ENCODE peak calls at places on chromosomes 11 and 22, in ten cellular contexts. E is CD8-positive, alpha-beta T cell; D is pancreas; G is foreskin fibroblast; U is mucosa of descending colon; X is upper lobe of right lung; V is PC-3; N is spleen; T is lower leg skin; A is ovary. L is an unnamed sample.

GRCh38 chr22:19477321-19478085 is 1.5 kb downstream of the UFD1 start:
- DNase-seq in E (no peak), D (no peak), G (no peak), U (no peak), X (no peak), V (peak), N (no peak), T (no peak), A (no peak), L (peak)

GRCh38 chr22:50176850-50177536 is 6.5 kb downstream of the PANX2 start:
- DNase-seq in E (peak), D (peak), G (no peak), U (no peak), X (no peak), V (no peak), N (peak), T (no peak), A (no peak), L (no peak)

GRCh38 chr11:59545179-59546020 is 34.1 kb downstream of the OR4D9 start:
- DNase-seq in E (no peak), D (no peak), G (no peak), U (no peak), X (no peak), V (no peak), N (no peak), T (no peak), A (peak), L (peak)

GRCh38 chr22:42757475-42757874 is 36.8 kb upstream of the A4GALT start:
- DNase-seq in E (no peak), D (no peak), G (peak), U (no peak), X (no peak), V (no peak), N (no peak), T (no peak), A (no peak), L (peak)

GRCh38 chr11:128239224-128239790 is 348.1 kb downstream of the ETS1 start:
- DNase-seq in E (no peak), D (no peak), G (no peak), U (no peak), X (no peak), V (no peak), N (no peak), T (no peak), A (no peak), L (no peak)

GRCh38 chr22:48259991-48260670 is 1497.7 kb downstream of the TBC1D22A start:
- DNase-seq in E (no peak), D (no peak), G (no peak), U (no peak), X (no peak), V (no peak), N (no peak), T (no peak), A (no peak), L (no peak)

GRCh38 chr11:1111545-1112212 is 37.0 kb downstream of the MUC2 start:
- DNase-seq in E (no peak), D (no peak), G (no peak), U (peak), X (peak), V (no peak), N (peak), T (no peak), A (no peak), L (no peak)

GRCh38 chr22:20150381-20151275 is at the start of gene CCDC188:
- DNase-seq in E (no peak), D (no peak), G (no peak), U (no peak), X (no peak), V (no peak), N (no peak), T (no peak), A (no peak), L (no peak)

GRCh38 chr22:20295262-20296064 is 24.4 kb downstream of the DGCR6L start:
- DNase-seq in E (no peak), D (peak), G (no peak), U (no peak), X (no peak), V (no peak), N (no peak), T (no peak), A (no peak), L (no peak)

GRCh38 chr22:19710769-19711106 is 3.6 kb upstream of the SEPTIN5 start:
- DNase-seq in E (no peak), D (no peak), G (no peak), U (no peak), X (no peak), V (no peak), N (peak), T (no peak), A (no peak), L (no peak)

GRCh38 chr11:65791719-65792213 is 4.9 kb downstream of the OVOL1 start:
- DNase-seq in E (peak), D (no peak), G (peak), U (peak), X (peak), V (peak), N (peak), T (peak), A (no peak), L (no peak)

GRCh38 chr22:22943521-22944267 is 56.1 kb downstream of the IGLL5 start:
- DNase-seq in E (no peak), D (no peak), G (no peak), U (no peak), X (peak), V (no peak), N (no peak), T (no peak), A (no peak), L (no peak)

GRCh38 chr11:2140411-2141400 is 1.5 kb upstream of the IGF2 start:
- DNase-seq in E (no peak), D (peak), G (no peak), U (no peak), X (no peak), V (no peak), N (no peak), T (no peak), A (no peak), L (no peak)

GRCh38 chr11:71987521-71987920 is 11.2 kb upstream of the IL18BP start:
- DNase-seq in E (no peak), D (no peak), G (no peak), U (no peak), X (no peak), V (no peak), N (no peak), T (no peak), A (no peak), L (no peak)

GRCh38 chr11:46916669-46917108 is 1.7 kb downstream of the LRP4 start:
- DNase-seq in E (no peak), D (peak), G (peak), U (peak), X (no peak), V (no peak), N (no peak), T (no peak), A (peak), L (peak)

GRCh38 chr11:36389811-36390210 is 93.7 kb downstream of the PRR5L start:
- DNase-seq in E (no peak), D (no peak), G (no peak), U (no peak), X (no peak), V (peak), N (no peak), T (no peak), A (no peak), L (no peak)

GRCh38 chr11:65338680-65339079 is 5.0 kb downstream of the DPF2 start:
- DNase-seq in E (no peak), D (no peak), G (no peak), U (no peak), X (no peak), V (no peak), N (no peak), T (no peak), A (no peak), L (no peak)

GRCh38 chr11:102447941-102448868 is 4.4 kb downstream of the TMEM123 start:
- DNase-seq in E (no peak), D (no peak), G (no peak), U (no peak), X (no peak), V (no peak), N (no peak), T (no peak), A (no peak), L (no peak)

GRCh38 chr22:20031732-20032406 is 11.0 kb downstream of the TANGO2 start:
- DNase-seq in E (peak), D (no peak), G (no peak), U (peak), X (no peak), V (no peak), N (no peak), T (no peak), A (no peak), L (no peak)

GRCh38 chr11:288328-289144 is at the start of gene PGGHG:
- DNase-seq in E (peak), D (peak), G (peak), U (peak), X (peak), V (peak), N (peak), T (no peak), A (peak), L (no peak)

GRCh38 chr11:120326845-120327281 is 1.8 kb downstream of the TLCD5 start:
- DNase-seq in E (no peak), D (no peak), G (no peak), U (no peak), X (no peak), V (peak), N (no peak), T (no peak), A (no peak), L (peak)

GRCh38 chr11:2213384-2213842 is 41.8 kb upstream of the TH start:
- DNase-seq in E (peak), D (no peak), G (no peak), U (no peak), X (peak), V (no peak), N (peak), T (peak), A (no peak), L (no peak)

GRCh38 chr11:33970984-33971466 is 79.1 kb upstream of the LMO2 start:
- DNase-seq in E (peak), D (no peak), G (peak), U (peak), X (no peak), V (peak), N (no peak), T (peak), A (peak), L (peak)
- TF ChIP-seq CTCF in E (peak), D (peak), G (peak), U (peak), X (peak), V (peak), N (peak), T (no peak), A (no peak), L (peak)

GRCh38 chr11:32312865-32313403 is 122.4 kb downstream of the WT1 start:
- DNase-seq in E (no peak), D (no peak), G (peak), U (peak), X (no peak), V (peak), N (no peak), T (no peak), A (peak), L (peak)
- H3K4me3 ChIP-seq in E (no peak), D (no peak), G (no peak), U (no peak), X (no peak), V (peak), N (no peak), T (no peak), A (no peak), L (peak)

GRCh38 chr11:27390318-27390958 is 27.4 kb upstream of the CCDC34 start:
- DNase-seq in E (no peak), D (no peak), G (no peak), U (no peak), X (no peak), V (no peak), N (no peak), T (no peak), A (no peak), L (no peak)
- TF ChIP-seq CTCF in E (no peak), D (no peak), G (no peak), U (no peak), X (no peak), V (no peak), N (no peak), T (no peak), A (no peak), L (no peak)

GRCh38 chr22:46272762-46273431 is 5.1 kb downstream of the TTC38 start:
- DNase-seq in E (no peak), D (no peak), G (no peak), U (no peak), X (no peak), V (no peak), N (no peak), T (no peak), A (no peak), L (no peak)

GRCh38 chr22:46267431-46268279 is at the start of gene TTC38:
- DNase-seq in E (peak), D (peak), G (peak), U (peak), X (peak), V (peak), N (peak), T (peak), A (peak), L (peak)

GRCh38 chr22:46273432-46274148 is 5.8 kb downstream of the TTC38 start:
- DNase-seq in E (no peak), D (no peak), G (no peak), U (no peak), X (no peak), V (no peak), N (no peak), T (no peak), A (no peak), L (no peak)

GRCh38 chr22:46272196-46272595 is 4.4 kb downstream of the TTC38 start:
- DNase-seq in E (no peak), D (no peak), G (no peak), U (no peak), X (no peak), V (no peak), N (no peak), T (no peak), A (no peak), L (no peak)

DNA sequence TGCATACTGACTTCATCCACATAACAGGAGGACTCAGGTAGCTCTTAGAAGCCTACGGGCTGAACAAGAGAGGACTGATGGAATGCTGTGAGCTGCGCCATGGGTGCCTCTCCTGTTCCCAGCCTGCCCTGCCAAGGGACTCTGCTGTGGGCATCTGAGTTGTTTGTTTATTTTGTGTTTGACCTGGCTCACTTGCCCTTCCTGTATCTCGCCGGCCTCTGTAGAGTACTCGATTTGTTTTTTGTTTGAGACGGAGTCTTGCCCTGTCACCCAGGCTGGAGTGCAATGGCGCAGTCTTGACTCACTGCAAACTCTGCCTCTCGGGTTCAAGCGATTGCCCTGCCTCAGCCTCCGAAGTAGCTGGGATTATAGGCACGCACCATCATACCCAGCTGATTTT is 1.8 kb downstream of the TTC38 start:
- DNase-seq in E (no peak), D (no peak), G (no peak), U (no peak), X (no peak), V (no peak), N (no peak), T (no peak), A (no peak), L (no peak)
- H3K4me3 ChIP-seq in E (no peak), D (no peak), G (no peak), U (no peak), X (no peak), V (peak), N (no peak), T (no peak), A (no peak), L (no peak)

DNA sequence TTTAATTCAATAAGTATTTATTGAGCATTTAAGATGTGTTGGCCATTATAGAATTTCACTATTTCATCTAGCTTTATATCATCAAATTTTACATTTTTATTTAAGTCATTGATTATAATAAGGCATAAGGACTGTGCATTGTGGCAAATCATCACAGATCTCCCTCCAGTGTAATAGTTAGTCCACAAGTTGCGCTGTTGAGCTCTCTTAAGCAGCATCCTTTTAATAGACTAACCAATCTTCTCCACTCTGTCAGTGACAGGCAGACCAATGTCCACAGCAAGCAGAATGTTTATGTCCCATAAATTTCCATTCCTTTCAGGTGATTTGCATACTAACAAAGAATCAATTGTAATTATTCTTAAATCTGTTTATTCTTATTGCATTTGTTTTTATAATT is 595.3 kb upstream of the CCDC90B start:
- DNase-seq in E (no peak), D (no peak), G (no peak), U (no peak), X (no peak), V (peak), N (no peak), T (no peak), A (no peak), L (peak)
- TF ChIP-seq CTCF in E (no peak), D (no peak), G (no peak), U (no peak), X (no peak), V (no peak), N (no peak), T (no peak), A (no peak), L (peak)

DNA sequence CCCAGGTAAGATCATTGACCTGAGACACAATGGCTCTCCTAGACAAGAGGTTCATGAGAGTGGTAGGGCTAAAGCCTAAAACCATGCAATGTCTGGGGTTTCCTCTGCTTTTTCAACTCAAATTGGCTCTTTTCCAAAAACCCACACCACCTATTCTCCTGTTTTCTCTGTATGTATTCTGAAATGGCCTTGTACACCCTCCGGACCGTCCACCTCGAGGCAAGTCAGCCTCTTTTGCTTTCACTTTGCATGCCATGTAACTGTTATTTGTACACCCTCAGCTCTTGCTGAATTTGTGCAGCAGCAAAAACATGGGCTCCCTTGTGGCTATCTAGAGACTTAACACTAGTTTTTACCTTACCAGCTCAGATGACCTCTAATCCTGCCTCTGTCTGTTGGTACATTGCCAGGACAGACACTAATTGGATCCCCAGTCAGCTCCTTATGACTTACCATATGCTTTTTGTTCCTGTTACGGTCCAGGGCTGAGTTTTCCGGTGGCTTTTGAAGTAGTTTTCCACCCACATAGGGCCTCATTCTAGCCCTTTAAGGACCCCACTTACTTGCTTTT is 288.0 kb downstream of the SBF2 start:
- DNase-seq in E (no peak), D (no peak), G (no peak), U (no peak), X (no peak), V (no peak), N (no peak), T (no peak), A (no peak), L (no peak)
- H3K4me3 ChIP-seq in E (no peak), D (no peak), G (no peak), U (no peak), X (no peak), V (no peak), N (no peak), T (no peak), A (no peak), L (no peak)

GRCh38 chr11:19218216-19218615 is 16.4 kb upstream of the CSRP3 start:
- DNase-seq in E (no peak), D (no peak), G (no peak), U (no peak), X (no peak), V (no peak), N (no peak), T (peak), A (no peak), L (no peak)
- TF ChIP-seq CTCF in E (no peak), D (no peak), G (no peak), U (no peak), X (no peak), V (no peak), N (no peak), T (no peak), A (no peak), L (no peak)

DNA sequence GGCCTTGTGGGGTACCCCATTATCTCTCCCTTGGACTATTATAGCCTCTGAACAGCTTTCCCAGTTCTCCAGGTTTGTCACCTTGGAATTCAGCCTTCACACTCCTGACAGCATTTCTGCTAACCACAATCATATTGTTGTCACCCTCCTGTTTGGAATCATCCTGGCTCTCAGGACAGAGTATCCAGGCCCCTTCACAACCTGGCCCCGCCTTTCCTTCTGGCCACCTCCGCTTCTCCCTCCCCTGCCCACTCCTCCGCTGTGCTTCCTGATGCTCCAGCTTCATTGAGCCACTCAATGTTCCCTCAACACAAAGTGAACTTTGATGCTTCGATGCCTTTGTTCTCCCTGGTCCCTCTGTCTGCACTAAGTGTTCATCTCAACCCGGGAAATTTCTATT is 3.1 kb downstream of the GPR83 start:
- DNase-seq in E (no peak), D (no peak), G (no peak), U (no peak), X (no peak), V (no peak), N (no peak), T (no peak), A (no peak), L (no peak)
- H3K4me3 ChIP-seq in E (no peak), D (no peak), G (no peak), U (no peak), X (no peak), V (no peak), N (no peak), T (no peak), A (no peak), L (no peak)

GRCh38 chr11:8567597-8568198 is 26.3 kb downstream of the STK33 start:
- DNase-seq in E (no peak), D (no peak), G (no peak), U (no peak), X (no peak), V (no peak), N (no peak), T (no peak), A (no peak), L (peak)

GRCh38 chr11:8564526-8564925 is 29.5 kb downstream of the STK33 start:
- DNase-seq in E (no peak), D (no peak), G (no peak), U (no peak), X (no peak), V (no peak), N (no peak), T (no peak), A (no peak), L (no peak)

GRCh38 chr11:8561461-8561860 is 32.6 kb downstream of the STK33 start:
- DNase-seq in E (no peak), D (no peak), G (no peak), U (no peak), X (no peak), V (no peak), N (no peak), T (no peak), A (no peak), L (no peak)

GRCh38 chr11:8566613-8567210 is 27.3 kb downstream of the STK33 start:
- DNase-seq in E (no peak), D (no peak), G (peak), U (peak), X (no peak), V (peak), N (no peak), T (no peak), A (no peak), L (peak)
- TF ChIP-seq CTCF in E (peak), D (peak), G (peak), U (peak), X (peak), V (peak), N (peak), T (no peak), A (peak), L (peak)

DNA sequence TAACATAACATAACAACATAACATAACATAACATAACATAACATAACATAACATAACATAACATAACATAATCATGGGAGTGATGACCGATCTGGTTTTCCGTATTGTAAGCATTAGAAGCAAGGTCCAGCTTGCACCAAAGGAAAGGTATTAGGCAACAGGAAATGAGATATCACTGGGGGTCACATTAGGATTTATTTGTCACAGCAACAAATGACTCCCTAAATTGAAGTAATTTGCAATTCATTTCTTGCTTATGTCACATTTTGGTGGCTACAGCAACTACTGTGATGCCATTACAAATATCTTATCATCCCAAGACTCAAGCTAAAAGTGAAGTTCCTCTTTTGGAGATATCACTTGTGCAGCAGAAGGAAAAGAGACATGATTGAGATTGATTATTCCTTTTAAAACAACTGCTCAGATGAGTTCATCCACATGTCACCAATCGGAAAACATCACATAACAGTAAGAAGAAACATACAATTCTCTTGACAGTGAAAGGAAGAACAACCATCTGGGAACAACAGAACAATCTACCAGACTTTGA is 1331.1 kb upstream of the RAG2 start:
- DNase-seq in E (no peak), D (no peak), G (no peak), U (no peak), X (no peak), V (no peak), N (no peak), T (no peak), A (no peak), L (no peak)
- H3K4me3 ChIP-seq in E (no peak), D (no peak), G (no peak), U (no peak), X (no peak), V (no peak), N (no peak), T (no peak), A (no peak), L (no peak)

L was measured in choroid plexus epithelial cell.